ENCODE peak calls at places on chromosomes 6 and 20, in six cellular contexts. One of them, this sample, is unnamed.

GRCh38 chr6:79436232-79436631 is 101.0 kb downstream of the LCA5 start:
- DNase-seq in SK-N-SH: no peak
- DNase-seq in transverse colon: no peak
- DNase-seq in sigmoid colon: no peak
- DNase-seq in stomach: no peak
- DNase-seq in GM23338: no peak
- DNase-seq in this sample: no peak

GRCh38 chr6:114039835-114040234 is 68.9 kb upstream of the HDAC2 start:
- DNase-seq in SK-N-SH: no peak
- DNase-seq in stomach: no peak
- DNase-seq in transverse colon: no peak
- DNase-seq in sigmoid colon: no peak
- DNase-seq in GM23338: no peak
- DNase-seq in this sample: no peak

GRCh38 chr6:13283340-13283739 is 45.0 kb downstream of the TBC1D7 start:
- DNase-seq in sigmoid colon: no peak
- DNase-seq in transverse colon: no peak
- DNase-seq in stomach: no peak
- DNase-seq in GM23338: no peak
- DNase-seq in SK-N-SH: no peak
- DNase-seq in this sample: no peak

GRCh38 chr20:24646331-24646730 is 176.9 kb downstream of the SYNDIG1 start:
- DNase-seq in SK-N-SH: no peak
- DNase-seq in transverse colon: no peak
- DNase-seq in sigmoid colon: no peak
- DNase-seq in GM23338: no peak
- DNase-seq in stomach: no peak
- DNase-seq in this sample: no peak

GRCh38 chr6:13512900-13513299 is 25.5 kb upstream of the GFOD1 start:
- DNase-seq in SK-N-SH: no peak
- DNase-seq in sigmoid colon: no peak
- DNase-seq in transverse colon: no peak
- DNase-seq in stomach: no peak
- DNase-seq in GM23338: no peak
- DNase-seq in this sample: no peak

GRCh38 chr6:28884423-28885148 is 39.2 kb downstream of the TRIM27 start:
- DNase-seq in GM23338: no peak
- DNase-seq in stomach: no peak
- DNase-seq in SK-N-SH: peak; percentile 39
- DNase-seq in sigmoid colon: no peak
- DNase-seq in transverse colon: no peak
- DNase-seq in this sample: no peak

GRCh38 chr20:43838703-43839060 is 76.0 kb upstream of the TOX2 start:
- DNase-seq in sigmoid colon: no peak
- DNase-seq in transverse colon: no peak
- DNase-seq in SK-N-SH: no peak
- DNase-seq in stomach: no peak
- DNase-seq in GM23338: no peak
- DNase-seq in this sample: no peak

GRCh38 chr20:24389686-24390085 is 79.7 kb upstream of the SYNDIG1 start:
- DNase-seq in SK-N-SH: no peak
- DNase-seq in sigmoid colon: no peak
- DNase-seq in stomach: no peak
- DNase-seq in transverse colon: no peak
- DNase-seq in GM23338: no peak
- DNase-seq in this sample: no peak

GRCh38 chr6:161748535-161749386 is 474.9 kb upstream of the AGPAT4 start:
- DNase-seq in transverse colon: peak; percentile 14
- DNase-seq in GM23338: peak; percentile 96
- DNase-seq in sigmoid colon: no peak
- DNase-seq in SK-N-SH: peak; percentile 39
- DNase-seq in stomach: peak; percentile 51
- DNase-seq in this sample: no peak

GRCh38 chr6:38901802-38902522 is 146.6 kb upstream of the GLP1R start:
- DNase-seq in transverse colon: no peak
- DNase-seq in sigmoid colon: no peak
- DNase-seq in GM23338: peak; percentile 50
- DNase-seq in stomach: no peak
- DNase-seq in SK-N-SH: no peak
- DNase-seq in this sample: no peak

GRCh38 chr6:35014786-35015185 is 125.7 kb downstream of the ANKS1A start:
- DNase-seq in SK-N-SH: no peak
- DNase-seq in stomach: no peak
- DNase-seq in transverse colon: no peak
- DNase-seq in sigmoid colon: no peak
- DNase-seq in GM23338: no peak
- DNase-seq in this sample: no peak

GRCh38 chr20:7760261-7761048 is 179.8 kb downstream of the HAO1 start:
- DNase-seq in sigmoid colon: no peak
- DNase-seq in GM23338: no peak
- DNase-seq in stomach: no peak
- DNase-seq in transverse colon: no peak
- DNase-seq in SK-N-SH: no peak
- DNase-seq in this sample: no peak

GRCh38 chr6:82371799-82372508 is 8.3 kb downstream of the TPBG start:
- DNase-seq in SK-N-SH: no peak
- DNase-seq in GM23338: no peak
- DNase-seq in sigmoid colon: no peak
- DNase-seq in stomach: no peak
- DNase-seq in transverse colon: no peak
- DNase-seq in this sample: no peak

GRCh38 chr6:23533311-23533710 is 592.7 kb upstream of the NRSN1 start:
- DNase-seq in stomach: no peak
- DNase-seq in sigmoid colon: no peak
- DNase-seq in SK-N-SH: no peak
- DNase-seq in transverse colon: no peak
- DNase-seq in GM23338: no peak
- DNase-seq in this sample: no peak

GRCh38 chr6:155656024-155656423 is 200.4 kb upstream of the NOX3 start:
- DNase-seq in sigmoid colon: no peak
- DNase-seq in stomach: no peak
- DNase-seq in SK-N-SH: no peak
- DNase-seq in GM23338: no peak
- DNase-seq in transverse colon: no peak
- DNase-seq in this sample: no peak

GRCh38 chr6:144840619-144841018 is 555.5 kb downstream of the UTRN start:
- DNase-seq in stomach: no peak
- DNase-seq in sigmoid colon: no peak
- DNase-seq in GM23338: no peak
- DNase-seq in SK-N-SH: no peak
- DNase-seq in transverse colon: no peak
- DNase-seq in this sample: no peak

DNA sequence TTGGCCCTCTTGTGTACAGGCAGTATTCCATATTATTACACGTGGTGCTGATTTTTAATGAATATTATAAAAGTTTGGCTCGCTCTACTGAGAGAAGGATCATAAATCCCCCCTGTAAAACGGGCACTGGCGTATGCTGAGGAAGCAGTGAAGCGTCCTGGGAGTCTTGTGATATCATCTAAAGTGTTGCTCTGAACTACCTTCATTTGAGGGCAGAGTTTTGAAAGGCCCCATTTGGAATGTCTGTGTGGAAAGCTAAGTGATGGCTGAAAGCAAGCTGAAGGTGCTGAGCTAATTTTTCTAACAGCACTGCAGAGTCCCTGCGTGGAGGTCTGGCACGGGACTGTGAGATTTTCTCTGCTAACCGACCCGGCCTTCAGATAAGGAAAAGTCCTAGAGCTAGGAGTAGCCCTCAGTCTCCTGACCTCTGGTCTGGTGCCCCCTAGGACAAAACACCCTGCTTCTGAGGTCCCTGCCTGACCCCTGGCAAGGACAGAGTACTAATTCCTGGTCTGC is 1.3 kb upstream of the BACH2 start:
- DNase-seq in stomach: no peak
- DNase-seq in GM23338: no peak
- DNase-seq in SK-N-SH: no peak
- DNase-seq in transverse colon: no peak
- DNase-seq in sigmoid colon: no peak
- DNase-seq in this sample: no peak
- H3K4me1 ChIP-seq in stomach: peaks cover 22% of the 10 kb centered on the region
- H3K4me1 ChIP-seq in GM23338: peaks cover 39% of the 10 kb centered on the region
- H3K4me1 ChIP-seq in SK-N-SH: peaks cover 26% of the 10 kb centered on the region
- H3K4me1 ChIP-seq in transverse colon: no peaks in the 10 kb centered on the region
- H3K4me1 ChIP-seq in sigmoid colon: peaks cover 14% of the 10 kb centered on the region
- H3K4me1 ChIP-seq in this sample: no peaks in the 10 kb centered on the region

DNA sequence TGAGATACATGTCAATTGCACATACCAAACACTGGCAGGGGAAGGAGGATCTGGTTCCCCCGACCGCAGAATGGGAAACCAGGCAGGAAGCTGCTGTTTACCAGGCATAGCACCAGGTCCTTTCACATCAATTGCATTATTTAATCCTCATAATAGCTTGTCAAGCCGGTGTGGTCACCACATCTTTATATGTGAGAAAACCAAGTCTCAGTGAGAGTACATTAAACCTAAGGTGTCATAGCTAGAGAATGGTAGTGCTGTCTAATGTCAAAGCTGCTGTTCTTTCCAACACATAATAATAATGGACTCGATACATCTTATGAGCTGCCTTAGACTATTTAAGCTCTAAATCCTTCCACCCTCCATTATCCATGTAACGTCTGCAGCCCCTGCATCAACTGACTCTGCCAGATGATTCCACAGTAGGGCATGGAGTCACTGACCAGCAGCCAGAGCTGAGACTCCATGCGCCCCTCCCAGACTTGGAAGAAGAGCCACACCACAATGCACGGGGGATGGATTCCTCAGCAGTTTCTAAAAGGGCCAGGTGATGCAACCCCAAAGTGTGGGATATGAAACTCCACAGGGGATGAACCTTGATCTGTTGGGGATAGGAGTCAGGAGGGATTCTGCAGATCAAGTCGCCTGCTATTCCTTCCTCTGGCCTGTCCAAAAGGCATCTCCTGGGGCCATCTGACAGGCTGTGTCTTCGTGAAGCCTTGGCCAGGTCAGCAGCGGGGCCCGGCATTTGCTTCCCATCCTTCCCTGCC is 71.8 kb downstream of the GPR6 start:
- DNase-seq in transverse colon: no peak
- DNase-seq in GM23338: no peak
- DNase-seq in SK-N-SH: no peak
- DNase-seq in stomach: no peak
- DNase-seq in sigmoid colon: no peak
- DNase-seq in this sample: no peak
- TF ChIP-seq POLR2AphosphoS5 in transverse colon: no peak
- TF ChIP-seq POLR2AphosphoS5 in GM23338: no peak
- TF ChIP-seq POLR2AphosphoS5 in SK-N-SH: no peak
- TF ChIP-seq POLR2AphosphoS5 in stomach: no peak
- TF ChIP-seq POLR2AphosphoS5 in sigmoid colon: no peak
- TF ChIP-seq POLR2AphosphoS5 in this sample: no peak

DNA sequence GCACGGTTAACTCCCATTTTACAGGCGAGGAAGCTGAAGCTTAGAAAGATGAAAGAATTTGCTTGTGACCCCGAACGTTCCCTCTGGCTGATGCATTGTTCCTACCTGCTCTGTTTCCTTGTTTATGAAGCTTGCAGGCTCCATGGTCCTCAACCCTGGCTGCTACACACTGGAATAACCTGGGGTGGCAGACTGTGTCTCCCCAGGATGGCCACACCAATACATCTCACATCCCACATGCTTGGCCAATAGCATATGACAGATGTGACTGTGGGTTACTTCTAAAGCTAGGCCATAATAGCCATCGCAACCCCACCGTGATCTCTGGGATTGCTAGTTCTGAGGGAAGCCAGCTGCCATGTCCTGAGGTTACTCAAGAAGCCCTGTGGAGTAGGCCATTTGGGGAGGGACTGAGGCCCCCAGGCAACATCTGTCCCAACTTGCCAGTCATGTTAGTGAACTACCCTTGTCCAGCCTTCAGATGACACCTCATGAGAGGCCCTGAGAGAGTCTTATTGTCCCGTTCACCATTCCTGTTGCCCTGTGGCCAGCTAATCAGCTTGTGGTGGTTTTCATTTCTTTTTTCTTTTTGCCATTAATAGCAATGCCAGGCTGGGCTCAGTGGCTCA is 6.7 kb upstream of the FAM110A start:
- DNase-seq in stomach: peak; percentile 17
- DNase-seq in SK-N-SH: no peak
- DNase-seq in GM23338: no peak
- DNase-seq in sigmoid colon: peak; percentile 11
- DNase-seq in transverse colon: peak; percentile 2
- DNase-seq in this sample: no peak
- H3K4me1 ChIP-seq in stomach: no peaks in the 10 kb centered on the region
- H3K4me1 ChIP-seq in SK-N-SH: no peaks in the 10 kb centered on the region
- H3K4me1 ChIP-seq in GM23338: no peaks in the 10 kb centered on the region
- H3K4me1 ChIP-seq in sigmoid colon: no peaks in the 10 kb centered on the region
- H3K4me1 ChIP-seq in transverse colon: no peaks in the 10 kb centered on the region
- H3K4me1 ChIP-seq in this sample: no peaks in the 10 kb centered on the region

GRCh38 chr6:43671011-43671800 is 16.4 kb downstream of the MRPS18A start:
- DNase-seq in SK-N-SH: no peak
- DNase-seq in GM23338: no peak
- DNase-seq in sigmoid colon: no peak
- DNase-seq in stomach: no peak
- DNase-seq in transverse colon: no peak
- DNase-seq in this sample: no peak
- TF ChIP-seq POLR2AphosphoS5 in SK-N-SH: no peak
- TF ChIP-seq POLR2AphosphoS5 in GM23338: no peak
- TF ChIP-seq POLR2AphosphoS5 in sigmoid colon: no peak
- TF ChIP-seq POLR2AphosphoS5 in stomach: no peak
- TF ChIP-seq POLR2AphosphoS5 in transverse colon: no peak
- TF ChIP-seq POLR2AphosphoS5 in this sample: no peak